ENCODE peak calls at places on chromosomes 4 and X, in ten cellular contexts. E is K562, C is endothelial cell of umbilical vein, O is stomach, P is sigmoid colon, K is GM23338, S is suprapubic skin, I is spleen, M is H1, V is prostate gland. F is an unnamed sample.

GRCh38 chr4:29459926-29460325 is 1260.2 kb upstream of the PCDH7 start:
- DNase-seq in I (no peak), P (no peak), S (no peak), O (no peak), M (no peak), K (no peak), C (no peak), V (no peak), E (no peak), F (no peak)

GRCh38 chr4:66266035-66266434 is 595.7 kb upstream of the EPHA5 start:
- DNase-seq in E (no peak), C (no peak), S (no peak), M (peak; percentile 10), P (no peak), O (no peak), K (peak; percentile 46), I (peak; percentile 34), V (no peak), F (no peak)

GRCh38 chr4:87005690-87006461 is 71.1 kb downstream of the AFF1 start:
- DNase-seq in I (no peak), K (peak; percentile 51), C (peak; percentile 44), S (no peak), E (peak; percentile 36), V (peak; percentile 25), P (no peak), O (no peak), M (no peak), F (peak; percentile 34)

GRCh38 chr4:44313702-44314101 is 134.9 kb downstream of the KCTD8 start:
- DNase-seq in V (no peak), S (no peak), E (no peak), K (no peak), M (no peak), P (no peak), C (no peak), O (no peak), I (no peak), F (no peak)

GRCh38 chr4:55180980-55181379 is 55.6 kb upstream of the KDR start:
- DNase-seq in S (no peak), C (no peak), I (no peak), M (no peak), K (peak; percentile 32), O (no peak), P (no peak), V (no peak), E (no peak), F (no peak)

GRCh38 chrX:154748712-154749339 is 2.1 kb downstream of the GAB3 start:
- DNase-seq in K (peak; percentile 72), E (peak; percentile 85), V (no peak), C (peak; percentile 69), M (no peak), O (no peak), I (no peak), S (no peak), P (peak; percentile 71), F (no peak)

GRCh38 chrX:13219990-13220764 is 99.7 kb downstream of the ATXN3L start:
- DNase-seq in E (no peak), O (no peak), P (no peak), C (no peak), M (no peak), S (no peak), I (no peak), V (no peak), K (no peak), F (no peak)

GRCh38 chrX:100939336-100939735 is 10.6 kb upstream of the XKRX start:
- DNase-seq in I (no peak), P (no peak), C (no peak), E (no peak), S (no peak), V (no peak), M (no peak), O (no peak), K (peak; percentile 4), F (no peak)

GRCh38 chr4:11223261-11223660 is 205.4 kb downstream of the HS3ST1 start:
- DNase-seq in I (no peak), O (no peak), E (no peak), V (no peak), K (peak; percentile 4), P (no peak), S (no peak), M (no peak), C (no peak), F (no peak)

GRCh38 chrX:281166-281999 is at the start of gene PLCXD1:
- DNase-seq in P (peak; percentile 52), V (no peak), M (peak; percentile 75), C (no peak), O (peak; percentile 32), K (peak; percentile 96), E (peak; percentile 89), I (peak; percentile 76), S (peak; percentile 78), F (no peak)

GRCh38 chrX:288561-288991 is 7.4 kb downstream of the PLCXD1 start:
- DNase-seq in E (no peak), I (peak; percentile 67), S (peak; percentile 72), O (no peak), M (no peak), V (no peak), C (no peak), K (no peak), P (peak; percentile 43), F (no peak)

GRCh38 chrX:287670-288069 is 6.5 kb downstream of the PLCXD1 start:
- DNase-seq in E (no peak), O (no peak), P (no peak), S (no peak), M (no peak), K (no peak), I (no peak), V (no peak), C (no peak), F (no peak)

GRCh38 chrX:285076-285677 is 4.0 kb downstream of the PLCXD1 start:
- DNase-seq in E (no peak), M (no peak), V (no peak), S (no peak), I (peak; percentile 27), O (no peak), P (no peak), C (no peak), K (no peak), F (no peak)

GRCh38 chrX:283115-283845 is 2.1 kb downstream of the PLCXD1 start:
- DNase-seq in V (peak; percentile 89), O (peak; percentile 90), S (peak; percentile 97), M (peak; percentile 89), C (peak; percentile 89), I (peak; percentile 96), P (peak; percentile 96), E (peak; percentile 95), K (peak; percentile 98), F (peak; percentile 92)
- H3K27ac ChIP-seq in V (peak overlapping the region; percentile 50), O (peak overlapping the region; percentile 1), S (peak overlapping the region; percentile 51), M (peak overlapping the region; percentile 88), C (peak overlapping the region; percentile 60), I (peak overlapping the region; percentile 65), P (peak overlapping the region; percentile 78), E (peak overlapping the region; percentile 90), K (peak overlapping the region; percentile 96), F (peak overlapping the region; percentile 77)

DNA sequence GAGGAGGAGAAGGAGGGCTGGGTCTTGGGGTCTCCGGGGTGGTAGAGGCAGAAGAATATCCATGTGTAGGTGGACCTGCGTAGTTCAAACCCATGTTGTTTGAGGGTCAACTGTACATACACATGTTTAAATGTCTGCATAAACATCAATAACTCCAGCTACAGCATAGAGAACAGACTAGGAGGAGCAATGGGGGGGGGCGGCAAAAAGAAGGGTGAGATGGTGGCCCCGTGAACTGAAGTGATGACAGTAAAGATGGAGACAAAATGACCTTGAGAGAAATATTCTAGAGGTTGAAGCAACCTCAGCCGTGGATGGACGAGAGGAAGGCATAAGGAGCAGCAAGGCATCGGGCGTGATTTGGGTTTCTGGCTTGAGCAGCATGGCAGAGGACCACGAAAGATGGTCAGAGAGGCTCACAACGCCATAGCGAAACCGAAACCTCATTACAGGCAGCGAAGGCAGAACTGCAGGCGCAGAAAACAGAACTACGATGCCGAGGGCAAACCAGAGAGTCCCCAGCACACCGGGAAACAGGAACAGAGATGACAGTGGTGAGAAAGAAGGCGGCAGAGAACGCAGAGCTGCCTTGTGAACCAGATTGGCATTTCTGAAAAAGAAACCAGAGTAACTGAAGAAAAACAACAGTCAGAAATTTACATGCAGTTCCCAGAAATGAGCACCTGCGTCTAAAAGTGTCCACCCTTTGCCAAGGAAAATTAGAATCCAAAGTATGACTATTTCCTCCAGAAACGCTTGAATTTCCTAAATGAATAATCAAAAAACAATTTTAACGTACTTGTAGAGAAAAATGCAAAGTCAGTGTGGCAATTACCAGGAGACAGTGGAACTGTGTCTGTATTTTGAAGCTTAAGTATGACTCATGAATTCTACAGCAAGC is 50.2 kb upstream of the ENPP6 start:
- DNase-seq in C (peak; percentile 84), V (no peak), M (no peak), I (peak; percentile 91), E (peak; percentile 69), O (peak; percentile 60), K (no peak), S (no peak), P (no peak), F (peak; percentile 77)
- TF ChIP-seq POLR2AphosphoS5 in C (no peak), V (no peak), M (no peak), I (no peak), E (no peak), O (peak; percentile 38), K (no peak), S (no peak), P (no peak), F (peak; percentile 46)

GRCh38 chr4:14878681-14879080 is 123.6 kb upstream of the CPEB2 start:
- DNase-seq in M (no peak), O (no peak), S (no peak), E (no peak), I (no peak), C (no peak), P (no peak), K (no peak), V (no peak), F (no peak)
- H3K27ac ChIP-seq in M (no peak overlapping the region), O (no peak overlapping the region), S (no peak overlapping the region), E (no peak overlapping the region), I (no peak overlapping the region), C (no peak overlapping the region), P (peak overlapping the region; percentile 48), K (no peak overlapping the region), V (no peak overlapping the region), F (no peak overlapping the region)

GRCh38 chrX:45508459-45508858 is 307.8 kb upstream of the DIPK2B start:
- DNase-seq in K (no peak), O (no peak), C (peak; percentile 57), I (no peak), S (no peak), M (no peak), V (no peak), P (no peak), E (no peak), F (no peak)
- TF ChIP-seq POLR2AphosphoS5 in K (no peak), O (no peak), C (no peak), I (no peak), S (no peak), M (no peak), V (no peak), P (no peak), E (no peak), F (no peak)

DNA sequence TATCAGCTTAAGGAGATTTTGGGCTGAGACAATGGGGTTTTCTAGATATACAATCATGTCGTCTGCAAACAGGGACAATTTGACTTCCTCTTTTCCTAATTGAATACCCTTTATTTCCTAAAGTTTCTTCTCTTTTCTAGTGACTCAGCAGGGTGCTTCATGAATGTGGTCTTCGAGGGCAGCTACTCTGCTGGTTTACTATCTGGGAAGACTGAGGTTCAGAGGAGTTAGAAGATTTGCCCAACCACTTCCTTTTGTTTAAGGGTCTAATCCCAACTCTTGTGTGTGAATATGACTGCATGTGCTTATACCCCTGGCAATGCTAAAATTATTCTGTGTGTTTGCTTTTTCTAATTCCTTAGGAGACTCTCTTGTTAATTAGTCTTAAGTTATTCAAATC is 17.4 kb downstream of the EVC start:
- DNase-seq in K (no peak), E (no peak), S (no peak), C (no peak), I (no peak), P (no peak), O (no peak), V (no peak), M (no peak), F (no peak)
- H3K27ac ChIP-seq in K (no peak overlapping the region), E (no peak overlapping the region), S (no peak overlapping the region), C (no peak overlapping the region), I (no peak overlapping the region), P (no peak overlapping the region), O (no peak overlapping the region), V (no peak overlapping the region), M (no peak overlapping the region), F (no peak overlapping the region)